ENCODE peak calls at places on chromosome 5, in four cellular contexts. Z, J, F and S are unnamed samples. For H3K4me1, the result is how much of the 10 kb centered on the place peaks cover.

GRCh38 chr5:82106207-82106606 is 134.4 kb downstream of the ATG10 start:
- DNase-seq in Z (no peak), J (no peak), F (peak), S (peak)

GRCh38 chr5:41371741-41372140 is 138.7 kb downstream of the PLCXD3 start:
- DNase-seq in Z (no peak), J (no peak), F (no peak), S (no peak)

GRCh38 chr5:123344819-123345426 is 78.3 kb downstream of the CEP120 start:
- DNase-seq in Z (no peak), J (peak), F (peak), S (peak)

GRCh38 chr5:72656756-72657513 is 149.7 kb upstream of the ZNF366 start:
- DNase-seq in Z (no peak), J (no peak), F (no peak), S (no peak)

GRCh38 chr5:55159763-55160492 is at the start of gene GPX8:
- DNase-seq in Z (no peak), J (no peak), F (peak), S (peak)

GRCh38 chr5:180041501-180042274 is 29.9 kb downstream of the RNF130 start:
- DNase-seq in Z (peak), J (no peak), F (no peak), S (no peak)

GRCh38 chr5:39661026-39661779 is 236.4 kb upstream of the DAB2 start:
- DNase-seq in Z (no peak), J (no peak), F (no peak), S (no peak)

GRCh38 chr5:126998895-126999570 is 31.3 kb downstream of the MARCHF3 start:
- DNase-seq in Z (no peak), J (no peak), F (no peak), S (no peak)

GRCh38 chr5:12896086-12896485 is 991.8 kb upstream of the CTNND2 start:
- DNase-seq in Z (no peak), J (no peak), F (no peak), S (no peak)

GRCh38 chr5:165321912-165322311 is 1816.5 kb downstream of the MAT2B start:
- DNase-seq in Z (no peak), J (no peak), F (no peak), S (peak)

GRCh38 chr5:28666075-28666474 is 1627.7 kb upstream of the CDH9 start:
- DNase-seq in Z (no peak), J (no peak), F (no peak), S (no peak)

GRCh38 chr5:157463621-157464407 is 3.8 kb downstream of the NIPAL4 start:
- DNase-seq in Z (no peak), J (peak), F (no peak), S (peak)

GRCh38 chr5:144504929-144505578 is 334.4 kb downstream of the KCTD16 start:
- DNase-seq in Z (no peak), J (no peak), F (peak), S (peak)

GRCh38 chr5:144511581-144512072 is 341.0 kb downstream of the KCTD16 start:
- DNase-seq in Z (no peak), J (no peak), F (no peak), S (no peak)

DNA sequence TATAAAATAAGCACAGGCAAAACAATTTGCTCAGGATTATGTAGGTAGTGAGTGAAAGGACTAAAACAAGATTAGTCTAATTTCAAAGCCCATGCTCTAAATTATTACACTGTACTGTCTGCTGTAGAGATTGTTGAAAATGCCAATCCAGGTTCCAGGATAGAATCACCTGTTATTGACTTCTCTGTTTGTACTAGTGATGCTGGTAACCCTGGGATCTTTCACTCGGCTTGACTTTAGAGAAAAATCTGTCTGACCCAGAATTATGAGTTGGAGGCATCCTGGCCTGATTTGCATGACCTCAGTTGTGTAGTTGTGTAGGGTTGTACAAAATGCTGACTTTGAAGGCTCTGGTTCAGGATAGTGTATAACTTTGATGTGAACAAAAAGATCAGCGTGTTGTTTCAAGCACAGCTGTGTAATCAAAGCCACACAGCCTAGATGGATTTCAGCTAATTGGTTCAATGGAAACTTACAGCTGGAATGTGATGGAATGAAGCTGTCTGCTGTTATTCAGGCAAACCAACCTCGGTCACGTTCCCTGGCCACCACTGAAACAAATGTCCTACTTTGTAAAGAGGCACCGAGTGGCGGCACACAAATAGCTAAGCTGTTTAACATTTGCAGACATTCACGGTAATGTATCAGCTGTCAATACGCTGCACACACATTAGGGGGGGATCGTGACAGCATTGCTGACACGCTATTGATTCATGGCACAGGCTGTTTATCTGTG is 340.3 kb downstream of the KCTD16 start:
- DNase-seq in Z (no peak), J (no peak), F (no peak), S (no peak)
- TF ChIP-seq CTCF in Z (no peak), J (no peak), F (no peak), S (no peak)

DNA sequence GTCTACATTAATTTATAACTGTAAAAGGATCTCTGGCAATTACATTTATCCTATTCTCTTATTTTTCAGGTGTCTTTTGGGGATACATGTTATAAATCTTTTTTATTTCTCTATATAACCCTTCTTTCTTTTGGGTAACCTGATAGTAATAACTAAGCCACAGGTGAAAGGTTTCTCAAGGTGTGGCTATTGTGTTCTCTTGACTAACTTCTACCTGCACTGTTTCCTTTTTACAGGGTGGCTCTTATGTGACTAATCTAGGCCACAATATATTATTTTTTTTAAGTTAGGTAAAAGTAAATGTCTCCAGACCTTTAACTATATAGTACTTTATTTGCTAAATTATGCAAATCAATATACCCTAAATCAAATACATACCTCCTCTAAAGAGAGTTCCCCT is 193.2 kb downstream of the EFNA5 start:
- DNase-seq in Z (no peak), J (no peak), F (no peak), S (no peak)
- H3K4me1 ChIP-seq in Z (under half), J (under half), F (under half), S (under half)

GRCh38 chr5:14171621-14172020 is 28.5 kb downstream of the TRIO start:
- DNase-seq in Z (no peak), J (no peak), F (no peak), S (no peak)
- H3K4me3 ChIP-seq in Z (no peak), J (no peak), F (no peak), S (no peak)

DNA sequence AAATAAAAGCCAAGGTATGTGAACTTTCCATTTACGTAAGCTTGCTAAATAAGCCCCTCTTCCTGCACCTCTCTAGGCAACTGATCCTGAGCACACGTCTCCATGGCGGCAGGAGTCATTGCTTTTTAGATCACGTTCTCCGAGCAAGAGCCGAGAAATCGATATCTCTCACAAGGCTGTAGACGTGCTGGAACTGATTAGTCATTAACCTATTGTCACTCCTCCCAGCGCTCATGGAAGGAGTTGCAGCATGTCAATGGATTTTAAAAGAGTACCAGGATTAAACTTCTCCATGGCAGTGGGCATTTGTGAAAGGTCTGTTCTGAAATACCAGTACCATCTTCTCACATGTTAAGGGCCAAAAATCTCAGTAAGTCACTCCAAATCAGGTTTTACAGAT is 4.7 kb upstream of the ADCY2 start:
- DNase-seq in Z (no peak), J (no peak), F (no peak), S (peak)
- TF ChIP-seq CTCF in Z (no peak), J (no peak), F (no peak), S (peak)

GRCh38 chr5:135383803-135384495 is 15.1 kb downstream of the MACROH2A1 start:
- DNase-seq in Z (no peak), J (no peak), F (no peak), S (no peak)
- H3K4me1 ChIP-seq in Z (half or more), J (under half), F (half or more), S (under half)

DNA sequence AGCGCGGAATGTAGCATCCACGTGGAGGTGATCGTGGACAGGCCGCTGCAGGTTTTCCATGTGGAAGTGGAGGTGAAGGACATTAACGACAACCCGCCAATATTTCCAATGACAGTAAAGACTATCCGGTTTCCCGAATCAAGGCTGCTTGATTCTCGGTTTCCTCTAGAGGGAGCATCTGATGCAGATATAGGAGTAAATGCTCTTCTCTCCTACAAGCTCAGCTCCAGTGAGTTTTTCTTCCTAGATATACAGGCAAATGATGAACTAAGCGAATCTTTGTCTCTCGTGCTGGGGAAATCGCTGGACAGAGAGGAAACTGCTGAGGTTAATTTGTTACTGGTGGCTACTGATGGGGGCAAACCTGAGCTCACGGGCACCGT is 598 bp downstream of the PCDHA2 start:
- DNase-seq in Z (no peak), J (no peak), F (peak), S (peak)
- H3K4me3 ChIP-seq in Z (peak), J (no peak), F (peak), S (no peak)